ENCODE peak calls at places on chromosome 15, in eight cellular contexts. J is GM23338, M is SK-N-SH, G is spleen, F is Panc1, A is breast epithelium, V is HCT116, Z is GM12878. K is an unnamed sample.

GRCh38 chr15:49242820-49243219 is 72.8 kb downstream of the GALK2 start:
- DNase-seq in J (peak; percentile 41), M (no peak), G (no peak), F (no peak), A (no peak), V (no peak), Z (no peak), K (no peak)

GRCh38 chr15:83978588-83978987 is 257.0 kb upstream of the GOLGA6L4 start:
- DNase-seq in J (no peak), M (no peak), G (no peak), F (no peak), A (no peak), V (no peak), Z (no peak), K (no peak)

GRCh38 chr15:95134306-95135100 is 903.1 kb downstream of the MCTP2 start:
- DNase-seq in J (no peak), M (no peak), G (no peak), F (no peak), A (no peak), V (no peak), Z (no peak), K (no peak)

GRCh38 chr15:79942656-79943481 is 28.1 kb downstream of the BCL2A1 start:
- DNase-seq in J (no peak), M (no peak), G (no peak), F (no peak), A (no peak), V (no peak), Z (no peak), K (no peak)

GRCh38 chr15:53586815-53587214 is 172.6 kb downstream of the WDR72 start:
- DNase-seq in J (peak; percentile 75), M (peak; percentile 5), G (no peak), F (no peak), A (no peak), V (peak; percentile 28), Z (no peak), K (peak; percentile 57)

GRCh38 chr15:66673410-66674322 is 28.4 kb upstream of the SMAD6 start:
- DNase-seq in J (peak; percentile 93), M (no peak), G (peak; percentile 83), F (no peak), A (no peak), V (peak; percentile 60), Z (no peak), K (no peak)

GRCh38 chr15:60021589-60022378 is 17.7 kb downstream of the FOXB1 start:
- DNase-seq in J (no peak), M (no peak), G (no peak), F (no peak), A (no peak), V (no peak), Z (no peak), K (no peak)

GRCh38 chr15:59053482-59053881 is 51.5 kb upstream of the CCNB2 start:
- DNase-seq in J (no peak), M (no peak), G (no peak), F (no peak), A (no peak), V (no peak), Z (no peak), K (no peak)

GRCh38 chr15:94674251-94674650 is 442.9 kb downstream of the MCTP2 start:
- DNase-seq in J (no peak), M (no peak), G (no peak), F (no peak), A (no peak), V (no peak), Z (no peak), K (no peak)

GRCh38 chr15:62390793-62391543 is 225.9 kb upstream of the C2CD4B start:
- DNase-seq in J (peak; percentile 77), M (peak; percentile 76), G (peak; percentile 80), F (no peak), A (no peak), V (no peak), Z (no peak), K (peak; percentile 74)

GRCh38 chr15:31349233-31350141 is 22.9 kb downstream of the KLF13 start:
- DNase-seq in J (no peak), M (no peak), G (peak; percentile 77), F (no peak), A (no peak), V (no peak), Z (no peak), K (no peak)

GRCh38 chr15:31352283-31352880 is 25.7 kb downstream of the KLF13 start:
- DNase-seq in J (no peak), M (peak; percentile 79), G (peak; percentile 84), F (no peak), A (no peak), V (no peak), Z (no peak), K (no peak)

GRCh38 chr15:31353931-31354330 is 27.3 kb downstream of the KLF13 start:
- DNase-seq in J (no peak), M (peak; percentile 72), G (peak; percentile 80), F (no peak), A (no peak), V (no peak), Z (no peak), K (no peak)

GRCh38 chr15:31350771-31351170 is 24.1 kb downstream of the KLF13 start:
- DNase-seq in J (no peak), M (no peak), G (no peak), F (no peak), A (no peak), V (no peak), Z (no peak), K (no peak)

DNA sequence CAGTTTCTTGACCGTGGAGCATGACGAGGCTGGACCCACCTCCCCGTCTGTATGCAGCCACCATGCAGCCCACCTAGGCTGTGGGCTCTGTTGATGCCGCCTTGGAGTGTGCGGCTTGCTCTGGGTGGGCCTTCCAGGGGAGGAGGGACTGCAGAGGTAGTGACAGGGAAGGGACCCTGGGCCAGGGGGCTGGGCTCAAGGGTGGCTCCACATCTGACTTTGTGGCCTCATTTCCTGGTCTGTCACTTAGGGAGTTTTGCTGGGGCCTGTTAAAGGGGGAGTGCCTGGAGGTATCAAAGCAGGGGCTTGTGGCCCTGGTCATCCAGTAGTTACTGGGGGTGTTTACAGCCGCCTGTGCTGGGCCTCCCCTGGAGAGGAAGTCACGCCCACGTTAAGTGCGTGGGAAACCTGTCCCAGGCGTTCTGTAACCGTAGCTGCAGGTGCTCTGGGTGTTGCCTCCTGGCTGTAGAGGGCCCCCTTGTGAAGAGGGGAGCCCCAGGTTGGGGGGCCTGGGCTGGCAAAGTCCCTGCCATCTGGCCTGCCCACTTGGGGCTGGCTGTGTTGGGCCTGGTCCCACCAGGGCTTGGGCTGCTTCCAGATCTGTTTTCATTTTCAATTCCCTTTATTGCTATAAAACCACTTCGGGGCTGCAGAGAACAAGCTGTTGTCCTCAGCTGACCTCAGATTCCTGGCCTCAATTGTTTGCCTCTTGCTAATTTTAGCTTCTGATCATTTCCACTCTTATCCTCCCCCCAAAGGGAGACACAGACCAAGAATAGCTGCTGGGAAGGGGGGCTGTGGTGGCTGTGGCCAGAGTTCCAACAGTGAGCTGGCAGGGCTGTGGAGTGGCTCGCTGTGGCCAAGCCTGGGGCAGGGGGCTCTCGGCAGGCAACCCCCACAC is 26.5 kb downstream of the KLF13 start:
- DNase-seq in J (no peak), M (peak; percentile 81), G (peak; percentile 92), F (no peak), A (no peak), V (no peak), Z (peak; percentile 83), K (peak; percentile 89)
- TF ChIP-seq POLR2AphosphoS5 in J (no peak), M (peak; percentile 24), G (peak; percentile 81), F (no peak), A (no peak), V (no peak), Z (peak; percentile 61), K (peak; percentile 82)

GRCh38 chr15:90177012-90177411 is 24.1 kb upstream of the SEMA4B start:
- DNase-seq in J (peak; percentile 69), M (no peak), G (no peak), F (no peak), A (no peak), V (no peak), Z (no peak), K (no peak)

GRCh38 chr15:90173372-90173771 is 27.8 kb upstream of the SEMA4B start:
- DNase-seq in J (no peak), M (no peak), G (no peak), F (no peak), A (no peak), V (no peak), Z (no peak), K (no peak)

GRCh38 chr15:90178468-90179435 is 22.4 kb upstream of the SEMA4B start:
- DNase-seq in J (no peak), M (no peak), G (peak; percentile 41), F (no peak), A (no peak), V (no peak), Z (peak; percentile 64), K (no peak)

GRCh38 chr15:90174140-90174891 is 26.8 kb upstream of the SEMA4B start:
- DNase-seq in J (peak; percentile 39), M (peak; percentile 89), G (no peak), F (no peak), A (peak; percentile 94), V (no peak), Z (no peak), K (peak; percentile 99)
- TF ChIP-seq POLR2AphosphoS5 in J (no peak), M (no peak), G (peak; percentile 63), F (peak; percentile 75), A (peak; percentile 26), V (no peak), Z (no peak), K (peak; percentile 80)

GRCh38 chr15:99711685-99712084 is 21.6 kb downstream of the LYSMD4 start:
- DNase-seq in J (no peak), M (no peak), G (no peak), F (no peak), A (no peak), V (no peak), Z (no peak), K (no peak)

GRCh38 chr15:99707481-99708270 is 25.6 kb downstream of the LYSMD4 start:
- DNase-seq in J (no peak), M (no peak), G (no peak), F (no peak), A (no peak), V (no peak), Z (no peak), K (no peak)

GRCh38 chr15:99706557-99707303 is 26.5 kb downstream of the LYSMD4 start:
- DNase-seq in J (no peak), M (no peak), G (no peak), F (no peak), A (no peak), V (no peak), Z (no peak), K (no peak)

GRCh38 chr15:99709243-99709986 is 23.8 kb downstream of the LYSMD4 start:
- DNase-seq in J (no peak), M (no peak), G (no peak), F (no peak), A (no peak), V (no peak), Z (no peak), K (no peak)

DNA sequence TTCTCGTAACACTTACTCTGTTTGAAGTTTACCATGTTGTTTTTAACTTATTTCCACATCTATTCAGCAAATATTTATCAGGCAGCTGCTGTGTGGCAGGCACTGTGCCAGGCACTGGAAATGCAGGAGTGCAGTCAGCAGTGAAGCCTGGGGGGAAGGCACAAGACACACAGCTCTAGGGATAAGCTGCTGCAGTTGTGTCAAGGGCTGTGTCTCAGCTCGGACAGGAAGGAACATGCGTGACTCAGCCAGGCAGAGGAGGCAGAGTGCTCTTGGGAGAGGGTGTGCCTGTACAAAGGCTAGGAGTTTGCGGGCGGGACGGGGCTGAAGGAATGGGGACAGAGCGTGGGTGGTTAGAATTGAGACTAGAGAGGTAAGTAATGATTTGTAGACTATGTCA is 24.7 kb downstream of the LYSMD4 start:
- DNase-seq in J (no peak), M (no peak), G (no peak), F (no peak), A (peak; percentile 61), V (peak; percentile 79), Z (no peak), K (peak; percentile 91)
- TF ChIP-seq POLR2AphosphoS5 in J (no peak), M (no peak), G (peak; percentile 73), F (no peak), A (peak; percentile 25), V (peak; percentile 45), Z (no peak), K (no peak)

GRCh38 chr15:89575146-89575655 is at the start of gene TICRR:
- DNase-seq in J (peak; percentile 99), M (peak; percentile 92), G (peak; percentile 92), F (peak; percentile 99), A (peak; percentile 96), V (peak; percentile 99), Z (peak; percentile 99), K (peak; percentile 98)
- TF ChIP-seq POLR2AphosphoS5 in J (peak; percentile 88), M (peak; percentile 80), G (peak; percentile 67), F (peak; percentile 89), A (peak; percentile 28), V (peak; percentile 86), Z (peak; percentile 45), K (peak; percentile 49)